ENCODE peak calls at places on chromosomes 11 and 22, in eight cellular contexts. F, A, R, G, I, M, Z and V are unnamed samples.

GRCh38 chr22:50190182-50190951 is 4.7 kb downstream of the TRABD start:
- DNase-seq in F (peak; percentile 83), A (peak; percentile 91), R (peak; percentile 79), G (peak; percentile 83), I (peak; percentile 60), M (peak; percentile 87), Z (peak; percentile 72), V (peak; percentile 96)

GRCh38 chr11:65653229-65654225 is 9.2 kb downstream of the RELA start:
- DNase-seq in F (no peak), A (peak; percentile 52), R (no peak), G (no peak), I (peak; percentile 35), M (no peak), Z (no peak), V (peak; percentile 39)

GRCh38 chr22:31093090-31093850 is 12.2 kb downstream of the SMTN start:
- DNase-seq in F (no peak), A (peak; percentile 64), R (no peak), G (no peak), I (peak; percentile 75), M (no peak), Z (no peak), V (peak; percentile 81)

GRCh38 chr11:2477936-2478335 is 33.1 kb downstream of the KCNQ1 start:
- DNase-seq in F (no peak), A (no peak), R (no peak), G (no peak), I (no peak), M (no peak), Z (no peak), V (no peak)

GRCh38 chr22:23109079-23109347 is 32.8 kb downstream of the RSPH14 start:
- DNase-seq in F (no peak), A (no peak), R (no peak), G (no peak), I (no peak), M (no peak), Z (no peak), V (no peak)

GRCh38 chr11:130861902-130862552 is 54.3 kb downstream of the SNX19 start:
- DNase-seq in F (peak; percentile 85), A (peak; percentile 95), R (peak; percentile 95), G (peak; percentile 92), I (peak; percentile 93), M (peak; percentile 78), Z (peak; percentile 87), V (peak; percentile 93)

GRCh38 chr11:65633390-65634139 is 4.3 kb upstream of the SIPA1 start:
- DNase-seq in F (no peak), A (no peak), R (no peak), G (no peak), I (no peak), M (no peak), Z (no peak), V (no peak)

GRCh38 chr11:61973603-61974162 is 6.2 kb upstream of the FTH1 start:
- DNase-seq in F (peak; percentile 38), A (peak; percentile 39), R (no peak), G (no peak), I (no peak), M (no peak), Z (peak; percentile 82), V (peak; percentile 23)

GRCh38 chr22:17159504-17159951 is 451 bp upstream of the HDHD5 start:
- DNase-seq in F (peak; percentile 50), A (peak; percentile 58), R (peak; percentile 60), G (no peak), I (peak; percentile 45), M (no peak), Z (peak; percentile 30), V (peak; percentile 87)

GRCh38 chr11:119684361-119685072 is 44.5 kb downstream of the NECTIN1 start:
- DNase-seq in F (no peak), A (peak; percentile 39), R (no peak), G (peak; percentile 60), I (no peak), M (no peak), Z (peak; percentile 79), V (peak; percentile 98)

GRCh38 chr11:79501688-79502087 is 60.9 kb upstream of the TENM4 start:
- DNase-seq in F (no peak), A (no peak), R (no peak), G (no peak), I (no peak), M (no peak), Z (no peak), V (no peak)

GRCh38 chr22:42163515-42163914 is 32.9 kb upstream of the CYP2D6 start:
- DNase-seq in F (no peak), A (no peak), R (no peak), G (no peak), I (no peak), M (no peak), Z (no peak), V (no peak)

GRCh38 chr11:115291391-115291744 is 212.8 kb downstream of the CADM1 start:
- DNase-seq in F (no peak), A (no peak), R (no peak), G (no peak), I (no peak), M (no peak), Z (no peak), V (no peak)

GRCh38 chr22:35648066-35649025 is at the start of gene APOL6:
- DNase-seq in F (no peak), A (peak; percentile 39), R (no peak), G (peak; percentile 86), I (peak; percentile 56), M (peak; percentile 78), Z (no peak), V (peak; percentile 75)

GRCh38 chr11:14075679-14076078 is 113.2 kb downstream of the SPON1 start:
- DNase-seq in F (no peak), A (no peak), R (no peak), G (no peak), I (no peak), M (no peak), Z (no peak), V (no peak)
- H3K4me1 ChIP-seq in F (no peaks in the 10 kb centered on the region), A (no peaks in the 10 kb centered on the region), R (no peaks in the 10 kb centered on the region), G (no peaks in the 10 kb centered on the region), I (no peaks in the 10 kb centered on the region), M (peaks cover 63% of the 10 kb centered on the region), Z (no peaks in the 10 kb centered on the region), V (no peaks in the 10 kb centered on the region)

GRCh38 chr22:40025856-40026255 is 31.1 kb downstream of the FAM83F start:
- DNase-seq in F (no peak), A (no peak), R (no peak), G (no peak), I (no peak), M (no peak), Z (no peak), V (no peak)
- H3K4me1 ChIP-seq in F (no peaks in the 10 kb centered on the region), A (no peaks in the 10 kb centered on the region), R (no peaks in the 10 kb centered on the region), G (no peaks in the 10 kb centered on the region), I (no peaks in the 10 kb centered on the region), M (peaks cover 6% of the 10 kb centered on the region), Z (no peaks in the 10 kb centered on the region), V (no peaks in the 10 kb centered on the region)

DNA sequence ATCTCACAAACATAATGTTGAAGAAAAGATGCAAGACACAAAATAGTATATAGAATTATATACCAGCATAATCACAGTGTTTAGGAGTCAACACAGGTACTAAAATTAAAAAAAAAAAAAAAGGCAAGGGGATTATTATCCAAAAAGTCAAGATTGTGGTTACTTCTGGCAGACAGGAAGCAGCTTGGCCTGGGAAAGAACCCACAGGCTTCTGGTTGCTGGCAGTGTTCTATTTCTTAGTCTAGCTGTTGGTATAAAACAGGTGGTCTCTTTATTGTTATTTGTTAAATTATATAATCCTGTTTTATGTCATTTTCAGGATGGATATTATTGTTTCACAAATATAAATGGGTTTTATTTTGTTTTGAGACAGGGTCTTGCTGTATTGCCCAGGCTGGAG is 54.0 kb downstream of the C11orf58 start:
- DNase-seq in F (no peak), A (no peak), R (no peak), G (no peak), I (no peak), M (no peak), Z (no peak), V (peak; percentile 76)
- H3K4me1 ChIP-seq in F (peaks cover 5% of the 10 kb centered on the region), A (peaks cover 3% of the 10 kb centered on the region), R (no peaks in the 10 kb centered on the region), G (no peaks in the 10 kb centered on the region), I (no peaks in the 10 kb centered on the region), M (no peaks in the 10 kb centered on the region), Z (peaks cover 7% of the 10 kb centered on the region), V (peaks cover 49% of the 10 kb centered on the region)

GRCh38 chr11:116984589-116984988 is 113.6 kb downstream of the SIK3 start:
- DNase-seq in F (no peak), A (no peak), R (no peak), G (no peak), I (peak; percentile 46), M (no peak), Z (no peak), V (no peak)
- H3K4me1 ChIP-seq in F (peaks cover 30% of the 10 kb centered on the region), A (peaks cover 19% of the 10 kb centered on the region), R (no peaks in the 10 kb centered on the region), G (peaks cover 39% of the 10 kb centered on the region), I (no peaks in the 10 kb centered on the region), M (peaks cover 41% of the 10 kb centered on the region), Z (no peaks in the 10 kb centered on the region), V (peaks cover 66% of the 10 kb centered on the region)

DNA sequence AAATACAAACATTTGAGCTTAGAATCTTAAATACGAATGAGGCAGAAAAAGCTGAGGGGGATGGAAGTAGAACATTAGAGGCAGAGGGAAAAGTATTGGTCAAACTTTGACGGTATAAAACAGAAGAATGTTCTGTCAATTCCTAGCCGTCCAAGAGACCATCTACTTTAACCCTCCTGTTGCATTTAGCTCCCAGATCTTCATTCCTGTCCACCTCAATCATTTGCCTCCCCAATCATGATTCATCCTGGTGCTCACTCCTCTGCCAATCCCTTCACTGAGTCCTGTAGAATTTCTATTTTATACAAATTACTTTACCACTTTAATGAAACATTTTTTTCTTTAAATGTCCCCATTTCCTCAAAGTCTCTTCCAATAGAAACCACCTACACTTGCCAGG is 28.2 kb downstream of the C2CD3 start:
- DNase-seq in F (no peak), A (no peak), R (no peak), G (no peak), I (no peak), M (no peak), Z (no peak), V (peak; percentile 58)
- H3K4me1 ChIP-seq in F (peaks cover 11% of the 10 kb centered on the region), A (peaks cover 8% of the 10 kb centered on the region), R (no peaks in the 10 kb centered on the region), G (no peaks in the 10 kb centered on the region), I (no peaks in the 10 kb centered on the region), M (no peaks in the 10 kb centered on the region), Z (no peaks in the 10 kb centered on the region), V (peaks cover 37% of the 10 kb centered on the region)

DNA sequence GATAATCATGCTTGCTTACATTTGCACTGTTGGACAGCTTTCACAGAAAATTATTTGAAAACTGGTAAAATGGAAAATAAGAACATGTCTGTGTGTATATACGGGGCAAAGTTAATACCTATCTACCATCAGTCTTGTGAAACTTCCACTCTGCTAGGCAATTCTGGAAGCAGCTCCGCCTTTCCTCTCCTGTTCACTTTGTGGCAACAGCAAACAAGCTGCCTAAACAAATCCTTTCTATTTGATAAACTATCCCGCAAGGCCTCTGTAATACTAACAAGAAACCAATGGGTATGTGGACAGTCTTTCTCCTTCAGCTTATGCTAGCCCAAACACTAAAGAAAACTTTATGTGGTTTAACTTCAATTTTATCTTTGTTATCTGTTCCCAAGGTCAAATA is 39.2 kb upstream of the RAPSN start:
- DNase-seq in F (no peak), A (peak; percentile 28), R (no peak), G (no peak), I (no peak), M (no peak), Z (no peak), V (no peak)
- H3K4me1 ChIP-seq in F (peaks cover 16% of the 10 kb centered on the region), A (peaks cover 21% of the 10 kb centered on the region), R (no peaks in the 10 kb centered on the region), G (no peaks in the 10 kb centered on the region), I (no peaks in the 10 kb centered on the region), M (no peaks in the 10 kb centered on the region), Z (no peaks in the 10 kb centered on the region), V (peaks cover 3% of the 10 kb centered on the region)